ENCODE peak calls at places on chromosomes 5 and 9, in four cellular contexts. M is OCI-LY7, Q is heart left ventricle, R is heart right ventricle. L is an unnamed sample.

GRCh38 chr5:174751154-174751990 is 27.0 kb downstream of the MSX2 start:
- DNase-seq in M (no peak), R (no peak), Q (no peak), L (no peak)

GRCh38 chr5:61347088-61347487 is 15.0 kb downstream of the ZSWIM6 start:
- DNase-seq in R (no peak), M (no peak), Q (no peak), L (no peak)

GRCh38 chr9:86321373-86321772 is 32.8 kb downstream of the TUT7 start:
- DNase-seq in R (no peak), Q (no peak), M (no peak), L (no peak)

GRCh38 chr5:177405805-177406204 is 3.6 kb downstream of the F12 start:
- DNase-seq in M (no peak), Q (peak), R (no peak), L (no peak)

GRCh38 chr5:151740958-151741373 is 17.5 kb downstream of the ATOX1 start:
- DNase-seq in Q (no peak), M (no peak), R (no peak), L (no peak)

GRCh38 chr5:102670224-102670836 is 84.8 kb upstream of the PAM start:
- DNase-seq in Q (no peak), R (peak), M (no peak), L (no peak)

GRCh38 chr9:13860926-13861325 is 453.0 kb downstream of the NFIB start:
- DNase-seq in R (no peak), M (no peak), Q (no peak), L (no peak)

GRCh38 chr9:17588395-17588794 is 9.5 kb downstream of the SH3GL2 start:
- DNase-seq in M (no peak), R (no peak), Q (no peak), L (no peak)

GRCh38 chr9:108889649-108890067 is 27.6 kb downstream of the ACTL7A start:
- DNase-seq in M (peak), R (no peak), Q (no peak), L (no peak)

GRCh38 chr5:78527054-78527884 is 121.3 kb downstream of the LHFPL2 start:
- DNase-seq in M (no peak), Q (peak), R (peak), L (no peak)

GRCh38 chr9:116096853-116097252 is 56.7 kb upstream of the PAPPA start:
- DNase-seq in R (no peak), Q (no peak), M (no peak), L (no peak)

GRCh38 chr9:38318755-38319495 is 73.6 kb upstream of the ALDH1B1 start:
- DNase-seq in M (no peak), R (no peak), Q (no peak), L (no peak)

GRCh38 chr9:95018099-95018927 is 291.8 kb downstream of the AOPEP start:
- DNase-seq in Q (peak), R (peak), M (no peak), L (no peak)

GRCh38 chr9:116233160-116233530 is 79.6 kb downstream of the PAPPA start:
- DNase-seq in R (no peak), M (no peak), Q (no peak), L (no peak)

GRCh38 chr5:14449052-14449661 is 132.4 kb upstream of the OTULINL start:
- DNase-seq in Q (peak), M (no peak), R (no peak), L (no peak)

GRCh38 chr5:29811914-29812679 is 1381.4 kb upstream of the CDH6 start:
- DNase-seq in R (no peak), M (no peak), Q (no peak), L (no peak)

GRCh38 chr9:121622842-121623203 is 28.6 kb upstream of the DAB2IP start:
- DNase-seq in Q (no peak), R (no peak), M (no peak), L (no peak)

GRCh38 chr9:81092057-81092456 is 597.3 kb downstream of the TLE1 start:
- DNase-seq in R (no peak), M (no peak), Q (no peak), L (no peak)

GRCh38 chr9:123399803-123400378 is 43.9 kb downstream of the CRB2 start:
- DNase-seq in R (no peak), M (peak), Q (no peak), L (no peak)

GRCh38 chr9:34742710-34743109 is 32.8 kb upstream of the CCL21 start:
- DNase-seq in M (no peak), R (no peak), Q (no peak), L (no peak)

GRCh38 chr9:108117775-108118174 is 628.2 kb upstream of the KLF4 start:
- DNase-seq in M (no peak), R (no peak), Q (no peak), L (no peak)

GRCh38 chr9:114274217-114274616 is 48.7 kb upstream of the ORM1 start:
- DNase-seq in R (no peak), Q (no peak), M (no peak), L (no peak)

GRCh38 chr9:15426019-15426418 is 3.3 kb downstream of the SNAPC3 start:
- DNase-seq in Q (no peak), R (no peak), M (peak), L (no peak)

GRCh38 chr5:119315516-119315949 is 40.3 kb upstream of the TNFAIP8 start:
- DNase-seq in R (no peak), M (peak), Q (peak), L (no peak)

GRCh38 chr9:124010665-124011321 is 775 bp upstream of the LHX2 start:
- DNase-seq in Q (no peak), R (no peak), M (no peak), L (no peak)

GRCh38 chr9:33905137-33905536 is 88.2 kb downstream of the UBE2R2 start:
- DNase-seq in R (no peak), Q (no peak), M (no peak), L (no peak)

GRCh38 chr5:74257645-74258328 is 382.7 kb downstream of the ENC1 start:
- DNase-seq in M (peak), Q (peak), R (peak), L (no peak)

GRCh38 chr9:35294066-35294465 is 132.3 kb downstream of the UNC13B start:
- DNase-seq in M (no peak), R (no peak), Q (no peak), L (no peak)

GRCh38 chr9:2781336-2781735 is 62.6 kb downstream of the PUM3 start:
- DNase-seq in R (no peak), M (no peak), Q (no peak), L (no peak)

GRCh38 chr9:106962615-106963363 is 99.8 kb downstream of the ZNF462 start:
- DNase-seq in R (peak), M (no peak), Q (peak), L (no peak)

GRCh38 chr5:91170266-91170665 is 212.9 kb downstream of the ARRDC3 start:
- DNase-seq in M (no peak), Q (no peak), R (no peak), L (no peak)
- H3K4me3 ChIP-seq in M (no peak), Q (no peak), R (no peak), L (no peak)

DNA sequence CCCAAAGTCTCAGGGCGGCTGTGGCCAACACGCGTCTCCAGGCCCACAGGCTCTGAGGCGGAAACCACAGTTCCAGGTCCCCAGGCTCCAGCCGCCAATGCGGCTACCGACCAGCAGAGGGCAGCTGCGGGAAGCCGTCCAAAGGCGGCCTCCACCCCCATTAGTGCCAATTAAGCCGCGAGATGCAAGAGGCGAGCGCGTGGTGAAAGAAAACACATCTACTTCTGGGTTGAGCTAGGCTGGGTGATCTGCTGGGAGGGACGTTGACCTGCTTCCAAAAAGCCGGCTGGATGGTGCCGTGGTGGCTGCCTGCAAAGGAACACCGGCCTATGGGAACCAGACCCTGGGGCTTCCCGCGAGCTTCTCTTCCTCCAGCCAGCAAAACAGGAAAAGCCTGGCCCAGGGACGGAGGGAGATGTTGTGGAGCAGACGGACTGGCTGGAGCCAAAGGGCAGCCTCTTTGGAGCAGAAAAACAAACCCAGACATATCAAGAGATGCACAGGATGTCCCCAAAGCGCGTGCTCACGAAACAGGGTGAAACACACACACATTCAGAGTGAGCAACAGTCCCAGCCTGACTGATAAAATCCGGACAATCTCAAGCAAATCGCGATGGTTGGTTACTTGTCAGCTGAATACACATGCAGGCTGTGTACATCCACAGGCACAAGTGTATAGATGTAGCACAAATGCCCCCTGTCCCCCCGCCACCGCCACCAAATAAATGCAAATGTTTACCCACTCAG is 187.1 kb upstream of the BRINP1 start:
- DNase-seq in R (peak), Q (peak), M (peak), L (peak)
- H3K4me3 ChIP-seq in R (peak), Q (peak), M (no peak), L (peak)

DNA sequence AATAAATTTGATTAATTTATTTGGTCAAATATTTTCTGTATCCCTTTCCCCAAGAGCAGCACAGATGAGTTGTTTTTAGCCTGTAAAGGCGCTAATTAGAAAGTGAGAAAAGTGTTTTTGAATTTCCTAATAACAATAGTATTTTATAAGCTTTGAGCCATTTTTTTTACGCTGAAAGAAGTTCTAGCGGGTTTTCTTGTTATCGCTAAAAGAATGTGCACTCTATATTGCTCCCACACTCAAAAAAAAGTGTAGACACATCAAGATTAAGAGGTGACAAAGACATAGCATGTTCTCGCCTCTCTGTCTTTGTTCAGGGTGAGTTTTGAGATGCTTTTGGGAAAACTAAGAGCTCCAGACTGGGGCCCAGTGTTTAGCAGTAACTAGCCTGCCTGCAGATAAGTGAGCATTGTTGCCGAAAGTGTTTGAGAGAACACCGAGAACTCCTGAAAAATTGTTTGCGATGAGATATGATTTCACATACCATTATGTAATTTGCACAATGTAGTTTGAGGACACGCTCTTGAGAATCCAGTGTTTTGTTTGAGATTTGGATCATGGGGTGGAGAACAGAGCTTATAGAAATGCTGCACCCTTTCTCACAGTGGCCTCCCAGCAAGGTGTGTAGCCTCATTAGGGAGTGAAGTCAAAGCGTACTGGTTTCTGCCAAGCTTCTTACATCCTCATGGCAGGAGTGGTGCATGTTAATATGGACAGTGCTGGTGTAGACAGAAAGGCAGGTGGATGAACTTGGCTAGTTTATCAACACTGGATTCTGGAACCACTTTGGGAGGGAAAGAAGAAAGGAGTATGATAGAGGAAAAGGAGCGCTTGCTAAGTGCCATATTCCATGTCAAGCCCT is 1.5 kb downstream of the F2R start:
- DNase-seq in R (no peak), M (no peak), Q (no peak), L (no peak)
- H3K4me3 ChIP-seq in R (peak), M (no peak), Q (peak), L (peak)

GRCh38 chr5:60184599-60184998 is 291.1 kb upstream of the PDE4D start:
- DNase-seq in M (no peak), Q (no peak), R (no peak), L (no peak)
- H3K4me3 ChIP-seq in M (no peak), Q (no peak), R (no peak), L (no peak)

GRCh38 chr5:140181002-140181483 is 6.1 kb downstream of the CYSTM1 start:
- DNase-seq in M (no peak), R (no peak), Q (no peak), L (no peak)
- H3K4me3 ChIP-seq in M (no peak), R (peak), Q (no peak), L (peak)

GRCh38 chr9:82152181-82152580 is 163.6 kb downstream of the SPATA31D1 start:
- DNase-seq in Q (no peak), R (no peak), M (no peak), L (no peak)

GRCh38 chr9:82153032-82153431 is 164.5 kb downstream of the SPATA31D1 start:
- DNase-seq in Q (no peak), R (no peak), M (no peak), L (no peak)

GRCh38 chr9:82148849-82149544 is 160.4 kb downstream of the SPATA31D1 start:
- DNase-seq in R (no peak), Q (no peak), M (no peak), L (no peak)

GRCh38 chr9:82147798-82148440 is 159.3 kb downstream of the SPATA31D1 start:
- DNase-seq in Q (no peak), M (no peak), R (no peak), L (no peak)

DNA sequence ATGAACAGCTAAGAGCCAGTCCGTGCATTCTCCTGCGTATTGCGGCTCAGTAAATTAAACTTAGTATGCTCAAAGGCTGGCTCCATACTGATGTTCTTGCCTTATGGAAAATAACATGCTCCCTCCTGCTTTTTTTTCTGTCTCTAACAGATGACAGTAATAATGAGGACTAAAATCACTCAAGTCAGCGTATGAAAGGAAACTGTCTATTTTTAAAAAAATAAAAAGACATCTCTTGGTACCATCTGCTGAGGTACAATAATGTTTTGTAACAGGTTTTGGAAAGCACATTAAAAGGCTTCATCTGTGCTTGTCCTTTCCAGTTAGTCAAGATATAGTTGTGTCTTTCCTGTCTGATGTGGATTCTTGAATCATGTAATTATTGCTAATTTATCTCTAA is 161.1 kb downstream of the SPATA31D1 start:
- DNase-seq in M (no peak), Q (no peak), R (no peak), L (no peak)
- H3K4me3 ChIP-seq in M (no peak), Q (no peak), R (no peak), L (no peak)

GRCh38 chr5:125453011-125453410 is 706.6 kb upstream of the ZNF608 start:
- DNase-seq in R (no peak), M (no peak), Q (no peak), L (no peak)

GRCh38 chr5:125451622-125452021 is 705.2 kb upstream of the ZNF608 start:
- DNase-seq in M (no peak), R (no peak), Q (no peak), L (no peak)

GRCh38 chr5:125450803-125451202 is 704.4 kb upstream of the ZNF608 start:
- DNase-seq in M (no peak), Q (no peak), R (no peak), L (no peak)

GRCh38 chr5:125457617-125458016 is 711.2 kb upstream of the ZNF608 start:
- DNase-seq in M (no peak), R (no peak), Q (no peak), L (no peak)

DNA sequence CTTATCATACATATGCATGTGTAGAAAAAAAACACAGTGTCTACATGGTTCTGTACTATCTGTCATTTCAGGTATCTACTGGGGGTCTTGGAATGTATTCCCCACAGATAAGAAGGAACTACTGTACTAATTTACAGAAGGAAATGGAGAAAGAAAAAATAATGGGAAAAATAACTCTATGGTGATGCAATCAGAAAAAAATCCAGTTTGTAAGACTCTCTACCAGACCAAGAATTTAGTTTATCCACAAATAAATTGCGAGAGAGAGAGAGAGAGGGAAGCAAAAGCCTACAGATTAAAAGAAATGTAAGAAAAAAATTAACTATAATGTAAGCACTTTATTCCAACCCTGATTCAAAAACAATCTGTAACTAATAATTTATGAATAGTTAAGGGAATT is 708.6 kb upstream of the ZNF608 start:
- DNase-seq in Q (no peak), M (no peak), R (no peak), L (no peak)
- H3K4me3 ChIP-seq in Q (no peak), M (no peak), R (no peak), L (no peak)

GRCh38 chr5:32531885-32532520 is 53.4 kb upstream of the SUB1 start:
- DNase-seq in R (no peak), M (peak), Q (no peak), L (peak)
- H3K4me3 ChIP-seq in R (no peak), M (peak), Q (no peak), L (peak)

GRCh38 chr9:79623799-79624721 is 52.3 kb downstream of the TLE4 start:
- DNase-seq in M (peak), Q (peak), R (peak), L (no peak)
- H3K4me3 ChIP-seq in M (peak), Q (no peak), R (no peak), L (no peak)

GRCh38 chr9:133735894-133736293 is 2.3 kb downstream of the SARDH start:
- DNase-seq in R (no peak), Q (no peak), M (no peak), L (no peak)

GRCh38 chr9:133738806-133739150 is 626 bp upstream of the SARDH start:
- DNase-seq in R (no peak), Q (no peak), M (no peak), L (no peak)

GRCh38 chr9:133738039-133738805 is at the start of gene SARDH:
- DNase-seq in Q (peak), M (peak), R (peak), L (no peak)

GRCh38 chr9:133737071-133737773 is 930 bp downstream of the SARDH start:
- DNase-seq in Q (no peak), R (no peak), M (no peak), L (no peak)

GRCh38 chr9:133737774-133738038 is 446 bp downstream of the SARDH start:
- DNase-seq in R (no peak), Q (no peak), M (no peak), L (no peak)
- H3K4me3 ChIP-seq in R (peak), Q (peak), M (no peak), L (peak)

L was measured in dorsolateral prefrontal cortex.